ENCODE peak calls at places on chromosomes 4 and X, in ten cellular contexts. H, W, L, P, T, E, O, V, G and N are unnamed samples.
A peak's percentile ranks its signal among the peaks of the same experiment; 100 is the strongest.

GRCh38 chr4:69749771-69750170 is 10.6 kb downstream of the SULT1B1 start:
- DNase-seq in H (no peak), W (no peak), L (no peak), P (no peak), T (no peak), E (no peak), O (no peak), V (no peak), G (no peak), N (peak; percentile 18)

GRCh38 chr4:125520258-125520990 is 205.7 kb downstream of the FAT4 start:
- DNase-seq in H (no peak), W (no peak), L (no peak), P (no peak), T (no peak), E (no peak), O (no peak), V (no peak), G (no peak), N (no peak)

GRCh38 chr4:121156822-121157769 is 7.0 kb downstream of the TNIP3 start:
- DNase-seq in H (no peak), W (peak; percentile 31), L (peak; percentile 77), P (peak; percentile 22), T (no peak), E (peak; percentile 68), O (no peak), V (no peak), G (peak; percentile 77), N (no peak)

GRCh38 chr4:2742823-2743517 is 13.2 kb downstream of the TNIP2 start:
- DNase-seq in H (no peak), W (no peak), L (no peak), P (no peak), T (no peak), E (no peak), O (no peak), V (no peak), G (no peak), N (no peak)

GRCh38 chrX:8364369-8365141 is 100.1 kb upstream of the VCX3B start:
- DNase-seq in H (no peak), W (peak; percentile 20), L (peak; percentile 71), P (no peak), T (no peak), E (no peak), O (no peak), V (peak; percentile 27), G (peak; percentile 68), N (peak; percentile 1)

GRCh38 chrX:32137525-32137924 is 1065.7 kb upstream of the FTHL17 start:
- DNase-seq in H (no peak), W (peak; percentile 38), L (peak; percentile 26), P (no peak), T (no peak), E (no peak), O (no peak), V (no peak), G (peak; percentile 51), N (peak; percentile 0)

GRCh38 chr4:3469386-3470243 is 6.5 kb downstream of the DOK7 start:
- DNase-seq in H (no peak), W (no peak), L (no peak), P (no peak), T (peak; percentile 24), E (no peak), O (no peak), V (no peak), G (peak; percentile 1), N (no peak)

GRCh38 chrX:107738272-107738671 is 37.3 kb downstream of the TSC22D3 start:
- DNase-seq in H (no peak), W (no peak), L (no peak), P (no peak), T (no peak), E (no peak), O (no peak), V (no peak), G (no peak), N (no peak)

GRCh38 chrX:104922206-104922621 is 298.3 kb downstream of the TEX13A start:
- DNase-seq in H (peak; percentile 24), W (peak; percentile 72), L (peak; percentile 82), P (peak; percentile 10), T (peak; percentile 39), E (peak; percentile 82), O (peak; percentile 74), V (peak; percentile 45), G (peak; percentile 72), N (peak; percentile 27)

GRCh38 chrX:42089014-42089413 is 165.7 kb upstream of the CASK start:
- DNase-seq in H (no peak), W (no peak), L (no peak), P (no peak), T (no peak), E (no peak), O (no peak), V (no peak), G (peak; percentile 47), N (no peak)

GRCh38 chrX:96619588-96619987 is 65.1 kb upstream of the DIAPH2 start:
- DNase-seq in H (no peak), W (no peak), L (no peak), P (no peak), T (no peak), E (no peak), O (no peak), V (no peak), G (no peak), N (no peak)

GRCh38 chr4:136002316-136002715 is 1530.0 kb downstream of the PCDH18 start:
- DNase-seq in H (no peak), W (no peak), L (no peak), P (no peak), T (no peak), E (no peak), O (no peak), V (no peak), G (no peak), N (no peak)

GRCh38 chr4:98113005-98113404 is 30.3 kb downstream of the STPG2 start:
- DNase-seq in H (no peak), W (peak; percentile 60), L (peak; percentile 61), P (no peak), T (no peak), E (no peak), O (no peak), V (no peak), G (peak; percentile 69), N (no peak)

GRCh38 chrX:130915302-130915701 is 12.3 kb upstream of the ENOX2 start:
- DNase-seq in H (no peak), W (no peak), L (no peak), P (no peak), T (no peak), E (no peak), O (no peak), V (no peak), G (no peak), N (no peak)

GRCh38 chr4:7960790-7961655 is 21.4 kb upstream of the AFAP1 start:
- DNase-seq in H (no peak), W (peak; percentile 80), L (no peak), P (no peak), T (peak; percentile 69), E (no peak), O (peak; percentile 82), V (no peak), G (no peak), N (peak; percentile 75)
- H3K27ac ChIP-seq in H (no peak overlapping the region), W (peak overlapping the region; percentile 56), L (no peak overlapping the region), P (peak overlapping the region; percentile 85), T (no peak overlapping the region), E (no peak overlapping the region), O (peak overlapping the region; percentile 99), V (no peak overlapping the region), G (no peak overlapping the region), N (peak overlapping the region; percentile 96)

GRCh38 chr4:71692963-71693362 is 90.9 kb downstream of the GC start:
- DNase-seq in H (no peak), W (no peak), L (no peak), P (no peak), T (no peak), E (no peak), O (no peak), V (no peak), G (no peak), N (no peak)

GRCh38 chr4:71692198-71692597 is 91.7 kb downstream of the GC start:
- DNase-seq in H (no peak), W (no peak), L (no peak), P (no peak), T (peak; percentile 30), E (no peak), O (no peak), V (no peak), G (no peak), N (no peak)

GRCh38 chr4:71689822-71690221 is 94.1 kb downstream of the GC start:
- DNase-seq in H (no peak), W (no peak), L (peak; percentile 94), P (no peak), T (no peak), E (no peak), O (no peak), V (no peak), G (no peak), N (no peak)

GRCh38 chr4:71694946-71695345 is 88.9 kb downstream of the GC start:
- DNase-seq in H (no peak), W (no peak), L (no peak), P (no peak), T (no peak), E (no peak), O (no peak), V (no peak), G (no peak), N (no peak)

GRCh38 chr4:71691416-71692073 is 92.3 kb downstream of the GC start:
- DNase-seq in H (no peak), W (no peak), L (no peak), P (no peak), T (no peak), E (no peak), O (no peak), V (no peak), G (no peak), N (no peak)
- H3K27ac ChIP-seq in H (no peak overlapping the region), W (no peak overlapping the region), L (no peak overlapping the region), P (no peak overlapping the region), T (no peak overlapping the region), E (no peak overlapping the region), O (no peak overlapping the region), V (no peak overlapping the region), G (no peak overlapping the region), N (no peak overlapping the region)

DNA sequence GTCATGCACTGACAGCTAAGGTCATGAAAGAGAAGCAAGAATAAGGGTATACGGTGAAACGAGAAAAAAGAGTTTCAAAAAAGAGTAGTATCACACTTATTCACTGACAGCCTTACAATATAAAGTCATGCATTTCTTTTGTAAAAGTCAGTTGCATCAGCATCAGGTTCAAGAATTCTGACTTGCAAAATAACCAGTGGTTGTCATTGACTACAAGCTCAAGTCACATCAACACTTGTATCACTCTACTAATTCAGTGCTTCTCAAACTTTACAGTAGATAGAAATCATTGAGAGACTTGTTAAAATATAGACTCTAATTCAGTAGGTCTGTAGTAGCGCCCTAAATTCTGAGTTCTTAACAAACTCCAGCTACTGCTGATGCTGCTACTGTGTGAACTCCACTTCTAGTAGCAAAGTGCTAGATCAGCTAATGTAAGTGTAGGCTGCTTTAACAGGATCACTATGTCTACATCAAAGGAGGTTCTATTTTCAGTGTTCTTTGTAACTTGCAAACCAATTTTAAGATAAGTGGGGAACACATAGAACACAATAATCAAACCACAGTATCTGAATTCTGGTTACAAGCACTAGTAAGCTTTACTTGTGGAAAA is 221.7 kb downstream of the PDGFC start:
- DNase-seq in H (no peak), W (no peak), L (peak; percentile 14), P (no peak), T (no peak), E (no peak), O (no peak), V (no peak), G (no peak), N (no peak)
- H3K27ac ChIP-seq in H (no peak overlapping the region), W (no peak overlapping the region), L (no peak overlapping the region), P (no peak overlapping the region), T (no peak overlapping the region), E (no peak overlapping the region), O (no peak overlapping the region), V (no peak overlapping the region), G (no peak overlapping the region), N (no peak overlapping the region)

GRCh38 chrX:154026136-154026806 is 6.6 kb upstream of the IRAK1 start:
- DNase-seq in H (no peak), W (no peak), L (no peak), P (no peak), T (no peak), E (no peak), O (no peak), V (no peak), G (no peak), N (no peak)
- H3K27ac ChIP-seq in H (no peak overlapping the region), W (no peak overlapping the region), L (no peak overlapping the region), P (no peak overlapping the region), T (no peak overlapping the region), E (no peak overlapping the region), O (no peak overlapping the region), V (no peak overlapping the region), G (no peak overlapping the region), N (peak overlapping the region; percentile 15)